ENCODE peak calls at places on chromosomes 6 and 20, in six cellular contexts. P, G, K, X, I and Z are unnamed samples.

GRCh38 chr6:118912646-118913045 is 18.7 kb downstream of the ASF1A start:
- DNase-seq in K (no peak), P (no peak), I (no peak), X (no peak), G (no peak), Z (no peak)

GRCh38 chr6:22598386-22598785 is 29.0 kb downstream of the HDGFL1 start:
- DNase-seq in I (no peak), G (no peak), P (no peak), K (no peak), X (no peak), Z (no peak)

GRCh38 chr6:166599158-166599557 is 12.7 kb upstream of the RAMACL start:
- DNase-seq in K (no peak), I (no peak), P (no peak), G (no peak), X (no peak), Z (no peak)

GRCh38 chr6:6969761-6970223 is 138.0 kb upstream of the RREB1 start:
- DNase-seq in P (no peak), K (peak), G (peak), I (no peak), X (peak), Z (no peak)

GRCh38 chr6:111997863-111998191 is 56.1 kb upstream of the CCN6 start:
- DNase-seq in I (no peak), P (no peak), K (no peak), G (no peak), X (no peak), Z (no peak)

GRCh38 chr6:98929498-98930060 is 18.2 kb downstream of the FBXL4 start:
- DNase-seq in K (no peak), I (no peak), P (no peak), X (no peak), G (no peak), Z (no peak)

GRCh38 chr6:38773338-38773737 is 58.2 kb downstream of the DNAH8 start:
- DNase-seq in P (no peak), I (no peak), G (no peak), X (peak), K (no peak), Z (peak)

GRCh38 chr6:44058617-44059358 is 68.5 kb downstream of the MRPL14 start:
- DNase-seq in G (no peak), I (no peak), K (peak), X (peak), P (peak), Z (no peak)

GRCh38 chr6:33356295-33356694 is 35.3 kb upstream of the KIFC1 start:
- DNase-seq in I (no peak), X (no peak), K (no peak), G (no peak), P (no peak), Z (no peak)

GRCh38 chr6:150741633-150742200 is 123.8 kb upstream of the MTHFD1L start:
- DNase-seq in X (no peak), K (no peak), P (no peak), I (no peak), G (no peak), Z (no peak)

GRCh38 chr6:117441824-117442264 is 16.1 kb upstream of the ROS1 start:
- DNase-seq in P (no peak), X (peak), I (no peak), G (no peak), K (no peak), Z (no peak)

DNA sequence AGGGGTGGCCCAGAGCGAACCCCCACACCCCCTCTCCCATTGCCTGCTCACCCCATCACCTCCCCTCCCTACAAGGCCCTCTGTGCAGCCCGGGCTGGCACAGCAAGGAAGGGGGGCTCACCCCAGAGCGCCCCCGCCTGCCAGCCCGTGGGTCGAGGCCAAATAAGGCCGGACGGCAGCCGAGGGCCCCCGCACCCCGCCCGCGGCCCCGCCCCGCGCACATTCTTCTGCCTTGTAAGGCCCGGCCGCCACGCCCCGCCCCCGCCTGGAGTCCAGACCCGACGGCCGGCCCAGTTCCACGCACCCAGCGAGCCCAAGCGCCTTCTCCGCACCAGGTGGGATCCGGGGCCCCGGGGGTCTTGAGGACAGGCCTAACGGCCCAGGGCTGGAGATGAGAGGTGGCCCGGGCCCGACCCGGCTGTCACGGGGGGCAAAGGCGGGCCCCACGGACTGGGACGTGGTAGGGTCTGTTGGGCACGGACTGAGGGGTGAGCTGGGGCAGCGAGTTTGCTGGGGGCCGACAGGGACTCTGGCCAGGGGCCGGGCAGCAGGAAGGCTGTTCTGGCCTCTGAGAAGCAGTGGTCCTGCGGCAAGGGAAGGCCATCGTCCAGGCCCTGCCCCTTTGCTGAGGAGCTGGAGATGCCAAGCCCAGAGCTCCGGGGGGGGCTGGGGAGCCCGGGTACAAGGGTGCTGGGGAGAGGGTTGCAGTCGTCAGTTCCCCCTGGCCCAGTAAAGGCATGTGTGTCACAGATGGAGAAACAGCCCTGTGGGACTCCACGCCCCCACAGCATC is at the start of gene MYL9:
- DNase-seq in K (peak), X (peak), I (peak), P (peak), G (peak), Z (peak)
- TF ChIP-seq CTCF in K (no peak), X (no peak), I (no peak), P (no peak), G (no peak), Z (no peak)

DNA sequence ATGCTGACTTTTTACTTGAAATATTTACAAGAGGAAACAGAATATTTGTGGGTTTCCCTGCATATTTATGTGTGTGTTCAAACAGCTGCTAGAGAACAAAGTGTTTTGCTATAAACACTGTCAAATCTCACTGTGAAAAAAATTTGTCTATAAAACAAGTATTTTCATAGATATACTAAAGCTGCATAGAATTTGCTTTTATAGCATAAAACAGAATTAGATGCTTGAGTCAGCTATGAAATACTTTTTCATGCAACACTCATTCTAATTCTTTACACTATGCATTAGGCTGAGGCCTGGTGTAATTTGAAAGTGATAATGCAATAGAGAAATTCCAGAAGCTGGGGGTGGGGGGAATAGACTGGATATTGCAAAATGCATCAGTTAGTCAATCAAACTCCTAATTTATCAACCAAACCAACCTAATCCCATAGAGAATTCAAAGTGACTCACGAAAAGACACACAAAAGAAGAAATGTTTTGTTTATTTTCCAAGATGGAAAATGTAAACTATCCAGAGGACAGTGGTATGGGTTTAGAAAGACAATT is 148.2 kb downstream of the LAMA2 start:
- DNase-seq in G (no peak), X (no peak), I (no peak), K (no peak), P (peak), Z (no peak)
- TF ChIP-seq CTCF in G (no peak), X (no peak), I (no peak), K (no peak), P (no peak), Z (no peak)

GRCh38 chr6:153563001-153563400 is 431.9 kb upstream of the RGS17 start:
- DNase-seq in G (no peak), I (no peak), P (no peak), X (no peak), K (no peak), Z (no peak)
- TF ChIP-seq CTCF in G (no peak), I (no peak), P (no peak), X (no peak), K (no peak), Z (peak)

DNA sequence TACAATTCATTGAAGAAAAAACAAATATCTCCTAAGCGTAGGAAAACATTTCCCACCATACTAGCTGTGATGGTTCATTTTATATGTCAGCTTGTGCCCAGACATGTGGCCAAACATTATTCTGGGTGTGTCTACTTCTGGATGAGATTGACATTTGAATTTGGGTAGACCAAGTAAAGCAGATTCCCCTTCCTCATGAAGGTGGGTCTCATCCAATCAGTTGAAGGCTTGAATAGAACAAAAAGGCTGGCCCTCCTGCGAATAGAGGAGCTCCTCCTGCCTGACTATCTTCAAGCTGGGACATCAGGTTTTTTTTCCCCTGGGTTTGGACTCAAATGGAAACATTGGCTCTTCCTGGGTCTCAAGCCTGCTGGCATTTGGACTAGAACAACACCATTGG is 113.6 kb downstream of the DHX35 start:
- DNase-seq in K (no peak), I (no peak), X (no peak), P (no peak), G (no peak), Z (no peak)
- TF ChIP-seq CTCF in K (no peak), I (no peak), X (no peak), P (no peak), G (no peak), Z (no peak)